ENCODE peak calls at places on chromosomes 5 and 9, in ten cellular contexts. Q is NCI-H1930; X is T-helper 2 cell; A is cardiac muscle cell; L is globus pallidus; C is stimulated activated CD4-positive, alpha-beta T cell treated with anti-CD3 and anti-CD28 coated beads, TNF-alpha, amount 100 ng/mL, for 48 hours; I is caudate nucleus; H is activated T-cell treated with anti-CD3 and anti-CD28 coated beads for 48 hours; U is smooth muscle cell of the brain vasculature; W is progenitor cell of endocrine pancreas. B is an unnamed sample.

GRCh38 chr9:94950733-94951590 is 224.5 kb downstream of the AOPEP start:
- DNase-seq in Q (no peak), X (no peak), A (peak; percentile 67), L (no peak), C (no peak), I (no peak), H (no peak), U (no peak), W (no peak), B (no peak)

GRCh38 chr9:95650720-95651119 is 133.9 kb upstream of the PTCH1 start:
- DNase-seq in Q (no peak), X (no peak), A (no peak), L (no peak), C (no peak), I (no peak), H (no peak), U (no peak), W (no peak), B (no peak)

GRCh38 chr5:142826741-142827492 is 56.7 kb downstream of the ARHGAP26 start:
- DNase-seq in Q (no peak), X (no peak), A (no peak), L (no peak), C (no peak), I (no peak), H (peak; percentile 23), U (no peak), W (no peak), B (no peak)

GRCh38 chr5:13566903-13567339 is 377.6 kb downstream of the DNAH5 start:
- DNase-seq in Q (no peak), X (no peak), A (no peak), L (no peak), C (no peak), I (no peak), H (no peak), U (no peak), W (no peak), B (no peak)

GRCh38 chr5:66757219-66757833 is 161.1 kb downstream of the MAST4 start:
- DNase-seq in Q (no peak), X (no peak), A (peak; percentile 64), L (peak; percentile 17), C (peak; percentile 1), I (peak; percentile 4), H (no peak), U (peak; percentile 32), W (no peak), B (peak; percentile 65)

GRCh38 chr9:18261143-18261542 is 212.8 kb upstream of the ADAMTSL1 start:
- DNase-seq in Q (no peak), X (no peak), A (no peak), L (no peak), C (no peak), I (no peak), H (no peak), U (no peak), W (no peak), B (no peak)

GRCh38 chr9:129312731-129313130 is 134.7 kb upstream of the IER5L start:
- DNase-seq in Q (no peak), X (no peak), A (no peak), L (no peak), C (no peak), I (no peak), H (no peak), U (no peak), W (peak; percentile 0), B (no peak)

GRCh38 chr5:1113332-1113690 is 1.4 kb upstream of the SLC12A7 start:
- DNase-seq in Q (no peak), X (no peak), A (no peak), L (no peak), C (no peak), I (no peak), H (no peak), U (no peak), W (no peak), B (no peak)

GRCh38 chr5:41406424-41406823 is 104.0 kb downstream of the PLCXD3 start:
- DNase-seq in Q (no peak), X (no peak), A (no peak), L (no peak), C (no peak), I (no peak), H (no peak), U (no peak), W (no peak), B (no peak)

GRCh38 chr5:117719413-117719812 is 1144.8 kb upstream of the SEMA6A start:
- DNase-seq in Q (no peak), X (no peak), A (no peak), L (no peak), C (no peak), I (no peak), H (no peak), U (no peak), W (no peak), B (no peak)

GRCh38 chr5:912356-913091 is 19.8 kb downstream of the TRIP13 start:
- DNase-seq in Q (no peak), X (peak; percentile 42), A (no peak), L (no peak), C (peak; percentile 68), I (no peak), H (peak; percentile 81), U (peak; percentile 57), W (no peak), B (no peak)

GRCh38 chr9:90344013-90344412 is 298.6 kb downstream of the DIRAS2 start:
- DNase-seq in Q (no peak), X (no peak), A (no peak), L (no peak), C (no peak), I (no peak), H (no peak), U (no peak), W (no peak), B (no peak)

GRCh38 chr9:123063172-123063508 is 29.7 kb downstream of the GPR21 start:
- DNase-seq in Q (no peak), X (no peak), A (no peak), L (no peak), C (no peak), I (no peak), H (no peak), U (no peak), W (no peak), B (no peak)

GRCh38 chr9:90882991-90883600 is 81.5 kb downstream of the SYK start:
- DNase-seq in Q (no peak), X (no peak), A (no peak), L (no peak), C (no peak), I (no peak), H (no peak), U (no peak), W (no peak), B (no peak)

GRCh38 chr5:106380736-106381135 is 1290.0 kb downstream of the EFNA5 start:
- DNase-seq in Q (no peak), X (no peak), A (no peak), L (no peak), C (no peak), I (no peak), H (no peak), U (no peak), W (no peak), B (no peak)

GRCh38 chr5:173791878-173792277 is 96.3 kb upstream of the CPEB4 start:
- DNase-seq in Q (no peak), X (no peak), A (no peak), L (no peak), C (no peak), I (no peak), H (no peak), U (no peak), W (no peak), B (no peak)

GRCh38 chr9:95874989-95875304 is 544 bp upstream of the ERCC6L2 start:
- DNase-seq in Q (no peak), X (peak; percentile 19), A (peak; percentile 34), L (no peak), C (peak; percentile 36), I (peak; percentile 52), H (peak; percentile 66), U (no peak), W (no peak), B (no peak)

GRCh38 chr9:99782962-99783718 is 38.5 kb upstream of the NR4A3 start:
- DNase-seq in Q (no peak), X (no peak), A (no peak), L (no peak), C (no peak), I (no peak), H (no peak), U (no peak), W (no peak), B (no peak)

B was measured in SK-N-MC.